ENCODE peak calls at places on chromosomes 16 and 17, in nine cellular contexts. One of them, this sample, is unnamed.

GRCh38 chr16:47578573-47578972 is 117.4 kb downstream of the PHKB start:
- DNase-seq in CD4-positive, alpha-beta T cell: no peak
- DNase-seq in CD8-positive, alpha-beta T cell: no peak
- DNase-seq in tibial nerve: no peak
- DNase-seq in HCT116: no peak
- DNase-seq in fibroblast of lung: peak
- DNase-seq in hepatocyte: no peak
- DNase-seq in sigmoid colon: no peak
- DNase-seq in left lung: no peak
- DNase-seq in this sample: no peak

GRCh38 chr17:74430706-74431567 is 951 bp upstream of the GPRC5C start:
- DNase-seq in CD4-positive, alpha-beta T cell: no peak
- DNase-seq in CD8-positive, alpha-beta T cell: no peak
- DNase-seq in tibial nerve: peak
- DNase-seq in HCT116: peak
- DNase-seq in fibroblast of lung: peak
- DNase-seq in hepatocyte: peak
- DNase-seq in sigmoid colon: peak
- DNase-seq in left lung: peak
- DNase-seq in this sample: peak

GRCh38 chr17:27579897-27580321 is 51.1 kb upstream of the LGALS9 start:
- DNase-seq in CD4-positive, alpha-beta T cell: no peak
- DNase-seq in CD8-positive, alpha-beta T cell: no peak
- DNase-seq in tibial nerve: no peak
- DNase-seq in HCT116: no peak
- DNase-seq in fibroblast of lung: no peak
- DNase-seq in hepatocyte: no peak
- DNase-seq in sigmoid colon: no peak
- DNase-seq in left lung: no peak
- DNase-seq in this sample: no peak

GRCh38 chr17:21397341-21398050 is 21.3 kb downstream of the KCNJ12 start:
- DNase-seq in CD4-positive, alpha-beta T cell: no peak
- DNase-seq in CD8-positive, alpha-beta T cell: no peak
- DNase-seq in tibial nerve: no peak
- DNase-seq in HCT116: no peak
- DNase-seq in fibroblast of lung: peak
- DNase-seq in hepatocyte: peak
- DNase-seq in sigmoid colon: peak
- DNase-seq in left lung: no peak
- DNase-seq in this sample: no peak

GRCh38 chr16:1439058-1439698 is 5.2 kb downstream of the CCDC154 start:
- DNase-seq in CD4-positive, alpha-beta T cell: no peak
- DNase-seq in CD8-positive, alpha-beta T cell: no peak
- DNase-seq in tibial nerve: no peak
- DNase-seq in HCT116: no peak
- DNase-seq in fibroblast of lung: no peak
- DNase-seq in hepatocyte: no peak
- DNase-seq in sigmoid colon: no peak
- DNase-seq in left lung: no peak
- DNase-seq in this sample: no peak

GRCh38 chr17:41098476-41098875 is 534 bp upstream of the KRTAP4-8 start:
- DNase-seq in CD4-positive, alpha-beta T cell: no peak
- DNase-seq in CD8-positive, alpha-beta T cell: no peak
- DNase-seq in tibial nerve: no peak
- DNase-seq in HCT116: no peak
- DNase-seq in fibroblast of lung: peak
- DNase-seq in hepatocyte: no peak
- DNase-seq in sigmoid colon: no peak
- DNase-seq in left lung: no peak
- DNase-seq in this sample: no peak

GRCh38 chr17:41026668-41027471 is at the start of gene KRTAP1-5:
- DNase-seq in CD4-positive, alpha-beta T cell: no peak
- DNase-seq in CD8-positive, alpha-beta T cell: no peak
- DNase-seq in tibial nerve: no peak
- DNase-seq in HCT116: no peak
- DNase-seq in fibroblast of lung: peak
- DNase-seq in hepatocyte: no peak
- DNase-seq in sigmoid colon: no peak
- DNase-seq in left lung: peak
- DNase-seq in this sample: no peak

GRCh38 chr17:59154721-59155438 is at the start of gene SKA2:
- DNase-seq in CD4-positive, alpha-beta T cell: peak
- DNase-seq in CD8-positive, alpha-beta T cell: peak
- DNase-seq in tibial nerve: peak
- DNase-seq in HCT116: no peak
- DNase-seq in fibroblast of lung: no peak
- DNase-seq in hepatocyte: no peak
- DNase-seq in sigmoid colon: peak
- DNase-seq in left lung: peak
- DNase-seq in this sample: peak

GRCh38 chr17:12637015-12637414 is 28.7 kb upstream of the MYOCD start:
- DNase-seq in CD4-positive, alpha-beta T cell: no peak
- DNase-seq in CD8-positive, alpha-beta T cell: no peak
- DNase-seq in tibial nerve: no peak
- DNase-seq in HCT116: no peak
- DNase-seq in fibroblast of lung: peak
- DNase-seq in hepatocyte: peak
- DNase-seq in sigmoid colon: no peak
- DNase-seq in left lung: no peak
- DNase-seq in this sample: no peak

GRCh38 chr17:28268610-28269313 is 50.2 kb upstream of the TMEM97 start:
- DNase-seq in CD4-positive, alpha-beta T cell: no peak
- DNase-seq in CD8-positive, alpha-beta T cell: no peak
- DNase-seq in tibial nerve: no peak
- DNase-seq in HCT116: no peak
- DNase-seq in fibroblast of lung: no peak
- DNase-seq in hepatocyte: no peak
- DNase-seq in sigmoid colon: no peak
- DNase-seq in left lung: no peak
- DNase-seq in this sample: no peak

GRCh38 chr16:85029413-85029794 is 1.8 kb downstream of the KIAA0513 start:
- DNase-seq in CD4-positive, alpha-beta T cell: no peak
- DNase-seq in CD8-positive, alpha-beta T cell: peak
- DNase-seq in tibial nerve: no peak
- DNase-seq in HCT116: no peak
- DNase-seq in fibroblast of lung: peak
- DNase-seq in hepatocyte: peak
- DNase-seq in sigmoid colon: peak
- DNase-seq in left lung: no peak
- DNase-seq in this sample: no peak

GRCh38 chr16:85027968-85028637 is 508 bp downstream of the KIAA0513 start:
- DNase-seq in CD4-positive, alpha-beta T cell: no peak
- DNase-seq in CD8-positive, alpha-beta T cell: no peak
- DNase-seq in tibial nerve: no peak
- DNase-seq in HCT116: no peak
- DNase-seq in fibroblast of lung: no peak
- DNase-seq in hepatocyte: no peak
- DNase-seq in sigmoid colon: no peak
- DNase-seq in left lung: no peak
- DNase-seq in this sample: no peak

GRCh38 chr16:85031451-85031850 is 3.9 kb downstream of the KIAA0513 start:
- DNase-seq in CD4-positive, alpha-beta T cell: no peak
- DNase-seq in CD8-positive, alpha-beta T cell: no peak
- DNase-seq in tibial nerve: no peak
- DNase-seq in HCT116: no peak
- DNase-seq in fibroblast of lung: no peak
- DNase-seq in hepatocyte: no peak
- DNase-seq in sigmoid colon: no peak
- DNase-seq in left lung: no peak
- DNase-seq in this sample: no peak

GRCh38 chr16:85028638-85029412 is 1.2 kb downstream of the KIAA0513 start:
- DNase-seq in CD4-positive, alpha-beta T cell: peak
- DNase-seq in CD8-positive, alpha-beta T cell: peak
- DNase-seq in tibial nerve: no peak
- DNase-seq in HCT116: no peak
- DNase-seq in fibroblast of lung: peak
- DNase-seq in hepatocyte: peak
- DNase-seq in sigmoid colon: peak
- DNase-seq in left lung: no peak
- DNase-seq in this sample: no peak

GRCh38 chr16:85029981-85030381 is 2.4 kb downstream of the KIAA0513 start:
- DNase-seq in CD4-positive, alpha-beta T cell: no peak
- DNase-seq in CD8-positive, alpha-beta T cell: no peak
- DNase-seq in tibial nerve: no peak
- DNase-seq in HCT116: no peak
- DNase-seq in fibroblast of lung: no peak
- DNase-seq in hepatocyte: no peak
- DNase-seq in sigmoid colon: peak
- DNase-seq in left lung: no peak
- DNase-seq in this sample: no peak
- H3K27ac ChIP-seq in CD4-positive, alpha-beta T cell: no peak
- H3K27ac ChIP-seq in CD8-positive, alpha-beta T cell: no peak
- H3K27ac ChIP-seq in tibial nerve: no peak
- H3K27ac ChIP-seq in HCT116: no peak
- H3K27ac ChIP-seq in fibroblast of lung: no peak
- H3K27ac ChIP-seq in hepatocyte: no peak
- H3K27ac ChIP-seq in sigmoid colon: peak
- H3K27ac ChIP-seq in left lung: peak
- H3K27ac ChIP-seq in this sample: no peak

GRCh38 chr17:45123930-45124796 is 8.2 kb downstream of the PLCD3 start:
- DNase-seq in CD4-positive, alpha-beta T cell: no peak
- DNase-seq in CD8-positive, alpha-beta T cell: no peak
- DNase-seq in tibial nerve: no peak
- DNase-seq in HCT116: peak
- DNase-seq in fibroblast of lung: peak
- DNase-seq in hepatocyte: peak
- DNase-seq in sigmoid colon: peak
- DNase-seq in left lung: peak
- DNase-seq in this sample: no peak
- H3K27ac ChIP-seq in CD4-positive, alpha-beta T cell: no peak
- H3K27ac ChIP-seq in CD8-positive, alpha-beta T cell: no peak
- H3K27ac ChIP-seq in tibial nerve: peak
- H3K27ac ChIP-seq in HCT116: peak
- H3K27ac ChIP-seq in fibroblast of lung: peak
- H3K27ac ChIP-seq in hepatocyte: peak
- H3K27ac ChIP-seq in sigmoid colon: peak
- H3K27ac ChIP-seq in left lung: peak
- H3K27ac ChIP-seq in this sample: no peak

DNA sequence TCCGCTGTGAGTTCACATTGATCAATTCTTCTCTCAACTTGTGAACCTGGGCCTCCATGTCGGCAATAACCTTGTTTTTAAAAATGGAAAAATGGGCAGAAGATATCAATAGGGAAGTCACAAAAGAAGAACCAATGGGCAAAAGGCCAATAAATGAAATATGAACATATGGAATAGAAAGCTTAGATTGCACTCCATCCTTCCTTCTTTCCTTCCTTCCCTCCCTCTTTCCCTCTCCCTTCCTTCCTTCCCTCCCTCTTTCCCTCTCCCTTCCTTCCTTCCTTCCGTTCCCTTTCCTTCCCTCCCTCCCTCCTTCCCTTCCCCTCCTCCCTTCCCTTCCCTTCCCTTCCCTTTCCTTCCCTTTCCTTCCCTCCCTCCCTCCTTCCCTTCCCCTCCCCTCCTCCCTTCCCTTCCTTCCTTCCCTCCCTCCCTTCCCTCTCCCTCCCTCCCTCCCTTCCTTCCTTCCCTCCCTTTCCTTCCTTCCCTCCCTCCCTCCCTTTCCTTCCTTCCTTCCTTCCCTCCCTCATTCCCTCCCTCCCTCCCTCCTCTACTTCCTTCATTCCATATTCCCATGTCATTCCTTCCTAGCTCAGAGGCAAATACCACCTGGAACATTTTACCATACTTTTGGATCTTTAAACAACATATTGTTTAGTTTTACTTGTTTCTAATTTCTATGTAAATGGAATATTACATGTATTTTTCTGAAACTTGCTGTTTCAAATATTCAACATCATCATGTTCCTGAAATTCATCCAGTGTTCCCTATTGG is 290.7 kb upstream of the AXIN2 start:
- DNase-seq in CD4-positive, alpha-beta T cell: no peak
- DNase-seq in CD8-positive, alpha-beta T cell: no peak
- DNase-seq in tibial nerve: no peak
- DNase-seq in HCT116: no peak
- DNase-seq in fibroblast of lung: no peak
- DNase-seq in hepatocyte: no peak
- DNase-seq in sigmoid colon: no peak
- DNase-seq in left lung: no peak
- DNase-seq in this sample: no peak
- H3K27ac ChIP-seq in CD4-positive, alpha-beta T cell: no peak
- H3K27ac ChIP-seq in CD8-positive, alpha-beta T cell: no peak
- H3K27ac ChIP-seq in tibial nerve: no peak
- H3K27ac ChIP-seq in HCT116: no peak
- H3K27ac ChIP-seq in fibroblast of lung: no peak
- H3K27ac ChIP-seq in hepatocyte: no peak
- H3K27ac ChIP-seq in sigmoid colon: no peak
- H3K27ac ChIP-seq in left lung: no peak
- H3K27ac ChIP-seq in this sample: no peak

GRCh38 chr17:81902023-81902652 is at the start of gene NPB:
- DNase-seq in CD4-positive, alpha-beta T cell: no peak
- DNase-seq in CD8-positive, alpha-beta T cell: no peak
- DNase-seq in tibial nerve: no peak
- DNase-seq in HCT116: no peak
- DNase-seq in fibroblast of lung: no peak
- DNase-seq in hepatocyte: peak
- DNase-seq in sigmoid colon: no peak
- DNase-seq in left lung: peak
- DNase-seq in this sample: no peak
- H3K27ac ChIP-seq in CD4-positive, alpha-beta T cell: no peak
- H3K27ac ChIP-seq in CD8-positive, alpha-beta T cell: no peak
- H3K27ac ChIP-seq in tibial nerve: no peak
- H3K27ac ChIP-seq in HCT116: peak
- H3K27ac ChIP-seq in fibroblast of lung: no peak
- H3K27ac ChIP-seq in hepatocyte: no peak
- H3K27ac ChIP-seq in sigmoid colon: no peak
- H3K27ac ChIP-seq in left lung: no peak
- H3K27ac ChIP-seq in this sample: no peak